ENCODE peak calls at places on chromosomes 2 and 18, in six cellular contexts. One of them, this sample, is unnamed.

GRCh38 chr18:44541159-44541558 is 139.5 kb upstream of the SETBP1 start:
- DNase-seq in gastrocnemius medialis: no peak
- DNase-seq in left ventricle myocardium inferior: no peak
- DNase-seq in activated CD4-positive, alpha-beta T cell treated with anti-CD3 and anti-CD28 coated beads, Interleukin-2, amount 10 ng/mL, durations not matched to agents 7 days and 5 days: no peak
- DNase-seq in ACHN: no peak
- DNase-seq in NT2/D1: no peak
- DNase-seq in this sample: no peak

GRCh38 chr2:120763931-120764330 is 28.3 kb downstream of the GLI2 start:
- DNase-seq in activated CD4-positive, alpha-beta T cell treated with anti-CD3 and anti-CD28 coated beads, Interleukin-2, amount 10 ng/mL, durations not matched to agents 7 days and 5 days: no peak
- DNase-seq in NT2/D1: no peak
- DNase-seq in gastrocnemius medialis: no peak
- DNase-seq in ACHN: no peak
- DNase-seq in left ventricle myocardium inferior: no peak
- DNase-seq in this sample: no peak

GRCh38 chr2:30502310-30502709 is 55.3 kb downstream of the LCLAT1 start:
- DNase-seq in gastrocnemius medialis: no peak
- DNase-seq in NT2/D1: no peak
- DNase-seq in left ventricle myocardium inferior: no peak
- DNase-seq in activated CD4-positive, alpha-beta T cell treated with anti-CD3 and anti-CD28 coated beads, Interleukin-2, amount 10 ng/mL, durations not matched to agents 7 days and 5 days: no peak
- DNase-seq in ACHN: no peak
- DNase-seq in this sample: no peak

GRCh38 chr18:70420151-70420898 is 131.5 kb downstream of the SOCS6 start:
- DNase-seq in NT2/D1: no peak
- DNase-seq in ACHN: no peak
- DNase-seq in gastrocnemius medialis: no peak
- DNase-seq in left ventricle myocardium inferior: no peak
- DNase-seq in activated CD4-positive, alpha-beta T cell treated with anti-CD3 and anti-CD28 coated beads, Interleukin-2, amount 10 ng/mL, durations not matched to agents 7 days and 5 days: no peak
- DNase-seq in this sample: no peak

GRCh38 chr2:58137856-58138255 is 91.2 kb downstream of the VRK2 start:
- DNase-seq in activated CD4-positive, alpha-beta T cell treated with anti-CD3 and anti-CD28 coated beads, Interleukin-2, amount 10 ng/mL, durations not matched to agents 7 days and 5 days: no peak
- DNase-seq in gastrocnemius medialis: no peak
- DNase-seq in ACHN: no peak
- DNase-seq in left ventricle myocardium inferior: no peak
- DNase-seq in NT2/D1: no peak
- DNase-seq in this sample: no peak

GRCh38 chr2:58137221-58137620 is 90.6 kb downstream of the VRK2 start:
- DNase-seq in gastrocnemius medialis: no peak
- DNase-seq in ACHN: peak
- DNase-seq in activated CD4-positive, alpha-beta T cell treated with anti-CD3 and anti-CD28 coated beads, Interleukin-2, amount 10 ng/mL, durations not matched to agents 7 days and 5 days: no peak
- DNase-seq in NT2/D1: no peak
- DNase-seq in left ventricle myocardium inferior: no peak
- DNase-seq in this sample: no peak

GRCh38 chr2:98569197-98569793 is 39.0 kb downstream of the COA5 start:
- DNase-seq in activated CD4-positive, alpha-beta T cell treated with anti-CD3 and anti-CD28 coated beads, Interleukin-2, amount 10 ng/mL, durations not matched to agents 7 days and 5 days: peak
- DNase-seq in left ventricle myocardium inferior: peak
- DNase-seq in NT2/D1: peak
- DNase-seq in ACHN: peak
- DNase-seq in gastrocnemius medialis: no peak
- DNase-seq in this sample: peak

GRCh38 chr2:145740302-145740701 is 1220.4 kb upstream of the ZEB2 start:
- DNase-seq in left ventricle myocardium inferior: no peak
- DNase-seq in ACHN: no peak
- DNase-seq in activated CD4-positive, alpha-beta T cell treated with anti-CD3 and anti-CD28 coated beads, Interleukin-2, amount 10 ng/mL, durations not matched to agents 7 days and 5 days: no peak
- DNase-seq in NT2/D1: no peak
- DNase-seq in gastrocnemius medialis: no peak
- DNase-seq in this sample: no peak

GRCh38 chr2:234741976-234742375 is 209.8 kb upstream of the SH3BP4 start:
- DNase-seq in left ventricle myocardium inferior: no peak
- DNase-seq in NT2/D1: no peak
- DNase-seq in gastrocnemius medialis: no peak
- DNase-seq in activated CD4-positive, alpha-beta T cell treated with anti-CD3 and anti-CD28 coated beads, Interleukin-2, amount 10 ng/mL, durations not matched to agents 7 days and 5 days: no peak
- DNase-seq in ACHN: no peak
- DNase-seq in this sample: no peak

GRCh38 chr2:95041824-95042442 is 16.4 kb downstream of the MAL start:
- DNase-seq in activated CD4-positive, alpha-beta T cell treated with anti-CD3 and anti-CD28 coated beads, Interleukin-2, amount 10 ng/mL, durations not matched to agents 7 days and 5 days: no peak
- DNase-seq in NT2/D1: no peak
- DNase-seq in ACHN: no peak
- DNase-seq in left ventricle myocardium inferior: no peak
- DNase-seq in gastrocnemius medialis: no peak
- DNase-seq in this sample: no peak

GRCh38 chr2:216551234-216551633 is 52.6 kb downstream of the RPL37A start:
- DNase-seq in activated CD4-positive, alpha-beta T cell treated with anti-CD3 and anti-CD28 coated beads, Interleukin-2, amount 10 ng/mL, durations not matched to agents 7 days and 5 days: no peak
- DNase-seq in gastrocnemius medialis: no peak
- DNase-seq in NT2/D1: no peak
- DNase-seq in left ventricle myocardium inferior: no peak
- DNase-seq in ACHN: no peak
- DNase-seq in this sample: no peak

GRCh38 chr2:10785260-10785659 is 27.3 kb downstream of the PDIA6 start:
- DNase-seq in NT2/D1: no peak
- DNase-seq in activated CD4-positive, alpha-beta T cell treated with anti-CD3 and anti-CD28 coated beads, Interleukin-2, amount 10 ng/mL, durations not matched to agents 7 days and 5 days: no peak
- DNase-seq in ACHN: no peak
- DNase-seq in gastrocnemius medialis: no peak
- DNase-seq in left ventricle myocardium inferior: no peak
- DNase-seq in this sample: no peak

GRCh38 chr2:134348239-134348638 is 94.4 kb downstream of the MGAT5 start:
- DNase-seq in activated CD4-positive, alpha-beta T cell treated with anti-CD3 and anti-CD28 coated beads, Interleukin-2, amount 10 ng/mL, durations not matched to agents 7 days and 5 days: no peak
- DNase-seq in NT2/D1: no peak
- DNase-seq in left ventricle myocardium inferior: no peak
- DNase-seq in ACHN: no peak
- DNase-seq in gastrocnemius medialis: no peak
- DNase-seq in this sample: no peak

GRCh38 chr2:234983011-234983726 is 31.4 kb downstream of the SH3BP4 start:
- DNase-seq in left ventricle myocardium inferior: no peak
- DNase-seq in NT2/D1: no peak
- DNase-seq in activated CD4-positive, alpha-beta T cell treated with anti-CD3 and anti-CD28 coated beads, Interleukin-2, amount 10 ng/mL, durations not matched to agents 7 days and 5 days: no peak
- DNase-seq in gastrocnemius medialis: no peak
- DNase-seq in ACHN: no peak
- DNase-seq in this sample: no peak

GRCh38 chr2:16625201-16625729 is 40.4 kb downstream of the CYRIA start:
- DNase-seq in ACHN: peak
- DNase-seq in gastrocnemius medialis: no peak
- DNase-seq in left ventricle myocardium inferior: no peak
- DNase-seq in NT2/D1: no peak
- DNase-seq in activated CD4-positive, alpha-beta T cell treated with anti-CD3 and anti-CD28 coated beads, Interleukin-2, amount 10 ng/mL, durations not matched to agents 7 days and 5 days: no peak
- DNase-seq in this sample: no peak

GRCh38 chr2:20450201-20451108 is 3.6 kb downstream of the RHOB start:
- DNase-seq in gastrocnemius medialis: peak
- DNase-seq in NT2/D1: no peak
- DNase-seq in left ventricle myocardium inferior: peak
- DNase-seq in ACHN: peak
- DNase-seq in activated CD4-positive, alpha-beta T cell treated with anti-CD3 and anti-CD28 coated beads, Interleukin-2, amount 10 ng/mL, durations not matched to agents 7 days and 5 days: no peak
- DNase-seq in this sample: peak

GRCh38 chr2:3604207-3604877 is 9.4 kb downstream of the COLEC11 start:
- DNase-seq in gastrocnemius medialis: no peak
- DNase-seq in left ventricle myocardium inferior: no peak
- DNase-seq in activated CD4-positive, alpha-beta T cell treated with anti-CD3 and anti-CD28 coated beads, Interleukin-2, amount 10 ng/mL, durations not matched to agents 7 days and 5 days: no peak
- DNase-seq in ACHN: no peak
- DNase-seq in NT2/D1: no peak
- DNase-seq in this sample: peak

GRCh38 chr18:48735856-48736255 is 197.0 kb downstream of the CTIF start:
- DNase-seq in NT2/D1: no peak
- DNase-seq in activated CD4-positive, alpha-beta T cell treated with anti-CD3 and anti-CD28 coated beads, Interleukin-2, amount 10 ng/mL, durations not matched to agents 7 days and 5 days: no peak
- DNase-seq in ACHN: no peak
- DNase-seq in left ventricle myocardium inferior: no peak
- DNase-seq in gastrocnemius medialis: no peak
- DNase-seq in this sample: no peak

This sample was measured in SK-N-DZ.